ENCODE peak calls at places on chromosome 22, in eight cellular contexts. H is IMR-90, T is GM04504, K is H1, B is A549, Y is activated T-helper 1 cell treated with Interleukin-2 at 50 U/mL for 16 hours, Q is naive B cell, S is HL-60. W is an unnamed sample.
A peak's percentile ranks its signal among the peaks of the same experiment; 100 is the strongest.

GRCh38 chr22:50225200-50225969 is 19.4 kb downstream of the TUBGCP6 start:
- DNase-seq in H (no peak), Y (no peak), T (no peak), Q (no peak), K (no peak), S (no peak), B (no peak), W (no peak)

GRCh38 chr22:32352681-32353080 is 5.0 kb upstream of the RFPL3 start:
- DNase-seq in B (no peak), K (no peak), Q (no peak), T (no peak), S (no peak), H (no peak), Y (no peak), W (no peak)

GRCh38 chr22:19846620-19847344 is 7.9 kb downstream of the GNB1L start:
- DNase-seq in B (no peak), Y (no peak), H (no peak), K (no peak), T (no peak), S (no peak), Q (no peak), W (no peak)

GRCh38 chr22:19103881-19104821 is 18.1 kb downstream of the DGCR2 start:
- DNase-seq in T (no peak), K (no peak), S (no peak), H (peak; percentile 79), Y (no peak), B (no peak), Q (no peak), W (no peak)

GRCh38 chr22:26718905-26719304 is 61.5 kb downstream of the MIAT start:
- DNase-seq in K (no peak), Q (no peak), B (peak; percentile 30), H (peak; percentile 91), S (no peak), Y (no peak), T (peak; percentile 95), W (no peak)

GRCh38 chr22:25898707-25899365 is 156.8 kb downstream of the MYO18B start:
- DNase-seq in T (no peak), S (peak; percentile 6), Q (no peak), B (no peak), H (no peak), K (peak; percentile 54), Y (no peak), W (peak; percentile 20)

GRCh38 chr22:49517211-49517610 is 310.5 kb downstream of the BRD1 start:
- DNase-seq in B (no peak), Q (no peak), H (no peak), T (no peak), K (no peak), Y (no peak), S (no peak), W (no peak)

GRCh38 chr22:49776053-49776511 is 51.6 kb downstream of the BRD1 start:
- DNase-seq in B (no peak), S (no peak), Q (no peak), H (no peak), K (no peak), Y (no peak), T (no peak), W (no peak)

GRCh38 chr22:49418341-49418894 is 409.3 kb downstream of the BRD1 start:
- DNase-seq in H (no peak), Y (no peak), T (no peak), B (no peak), K (no peak), Q (no peak), S (no peak), W (no peak)

GRCh38 chr22:38755911-38756532 is at the start of gene SUN2:
- DNase-seq in Y (peak; percentile 92), B (peak; percentile 84), Q (peak; percentile 92), T (peak; percentile 63), S (peak; percentile 80), K (peak; percentile 88), H (peak; percentile 77), W (no peak)

W was measured in NT2/D1.